ENCODE peak calls at places on chromosomes 16 and 17, in five cellular contexts. S, G, T, Z and Y are unnamed samples.

GRCh38 chr16:49832177-49832576 is 23.7 kb downstream of the ZNF423 start:
- DNase-seq in G (no peak), T (no peak), S (no peak), Z (no peak), Y (no peak)

GRCh38 chr16:66315210-66315825 is 51.2 kb upstream of the CDH5 start:
- DNase-seq in T (peak; percentile 61), S (peak; percentile 52), Z (peak; percentile 37), G (peak; percentile 59), Y (peak; percentile 60)

GRCh38 chr16:23521037-23521743 is 10.9 kb upstream of the GGA2 start:
- DNase-seq in Z (no peak), T (no peak), S (no peak), G (no peak), Y (no peak)

GRCh38 chr17:83081561-83082201 is 2.3 kb downstream of the METRNL start:
- DNase-seq in Z (peak; percentile 67), S (no peak), T (peak; percentile 37), G (peak; percentile 75), Y (peak; percentile 91)

GRCh38 chr17:3557768-3558583 is at the start of gene TRPV3:
- DNase-seq in Z (peak; percentile 31), G (no peak), T (no peak), S (no peak), Y (peak; percentile 87)

GRCh38 chr17:9797965-9798364 is 6.6 kb upstream of the DHRS7C start:
- DNase-seq in T (no peak), Z (no peak), S (no peak), G (no peak), Y (no peak)

GRCh38 chr17:56142325-56142724 is 10.9 kb upstream of the ANKFN1 start:
- DNase-seq in S (no peak), G (no peak), T (no peak), Z (no peak), Y (no peak)

GRCh38 chr17:52947418-52947817 is 788.9 kb upstream of the CA10 start:
- DNase-seq in S (no peak), Z (no peak), T (no peak), G (no peak), Y (no peak)

GRCh38 chr17:3002538-3003301 is 60.7 kb downstream of the OR1D5 start:
- DNase-seq in S (no peak), Z (no peak), T (no peak), G (peak; percentile 50), Y (peak; percentile 45)

GRCh38 chr17:13776027-13776551 is 174.4 kb upstream of the HS3ST3A1 start:
- DNase-seq in G (no peak), Z (no peak), S (peak; percentile 60), T (no peak), Y (no peak)

GRCh38 chr17:40558651-40559015 is 6.6 kb downstream of the CCR7 start:
- DNase-seq in S (no peak), T (no peak), Z (no peak), G (no peak), Y (no peak)

GRCh38 chr16:26644912-26645543 is 421.7 kb upstream of the C16orf82 start:
- DNase-seq in Z (no peak), G (no peak), S (no peak), T (no peak), Y (no peak)

GRCh38 chr16:4987580-4988374 is 29.6 kb downstream of the SEC14L5 start:
- DNase-seq in G (peak; percentile 38), T (no peak), Z (no peak), S (no peak), Y (no peak)

GRCh38 chr16:85652431-85653221 is 36.1 kb downstream of the GINS2 start:
- DNase-seq in T (peak; percentile 81), G (peak; percentile 74), S (peak; percentile 53), Z (peak; percentile 48), Y (peak; percentile 58)

GRCh38 chr17:17808706-17809432 is 27.9 kb downstream of the SREBF1 start:
- DNase-seq in G (no peak), S (no peak), T (no peak), Z (no peak), Y (no peak)

GRCh38 chr17:20728181-20728580 is 148.7 kb downstream of the CDRT15L2 start:
- DNase-seq in Z (no peak), S (no peak), G (no peak), T (no peak), Y (no peak)

GRCh38 chr16:66832190-66832589 is 1.4 kb upstream of the NAE1 start:
- DNase-seq in G (no peak), Z (no peak), S (no peak), T (no peak), Y (no peak)

GRCh38 chr16:3182608-3183444 is 5.2 kb upstream of the OR1F1 start:
- DNase-seq in T (no peak), Z (peak; percentile 59), S (no peak), G (peak; percentile 68), Y (peak; percentile 59)

GRCh38 chr17:73248532-73248931 is 13.1 kb downstream of the CPSF4L start:
- DNase-seq in Z (no peak), S (no peak), T (no peak), G (no peak), Y (no peak)

GRCh38 chr16:23516366-23517137 is 6.3 kb upstream of the GGA2 start:
- DNase-seq in G (no peak), T (no peak), S (no peak), Z (no peak), Y (no peak)

GRCh38 chr17:69523252-69523861 is 108.9 kb downstream of the MAP2K6 start:
- DNase-seq in S (no peak), G (no peak), Z (no peak), T (no peak), Y (peak; percentile 54)

GRCh38 chr17:38330941-38331411 is 12.8 kb downstream of the GPR179 start:
- DNase-seq in S (no peak), G (peak; percentile 62), T (no peak), Z (no peak), Y (no peak)

GRCh38 chr17:82528484-82529265 is 9.1 kb downstream of the FOXK2 start:
- DNase-seq in G (peak; percentile 61), T (no peak), Z (no peak), S (peak; percentile 86), Y (peak; percentile 58)

GRCh38 chr16:3602320-3602653 is 9.1 kb downstream of the SLX4 start:
- DNase-seq in T (no peak), S (no peak), Z (no peak), G (no peak), Y (no peak)

GRCh38 chr16:50315346-50315997 is 49.1 kb downstream of the ADCY7 start:
- DNase-seq in Z (no peak), T (no peak), G (peak; percentile 32), S (no peak), Y (no peak)

GRCh38 chr16:88827727-88828126 is 16.0 kb upstream of the APRT start:
- DNase-seq in S (no peak), G (no peak), T (no peak), Z (no peak), Y (no peak)

GRCh38 chr16:27425961-27426360 is 24.0 kb downstream of the IL21R start:
- DNase-seq in S (no peak), Z (no peak), G (no peak), T (no peak), Y (peak; percentile 2)

GRCh38 chr17:28500712-28501379 is 5.3 kb upstream of the FOXN1 start:
- DNase-seq in Z (no peak), T (no peak), S (no peak), G (peak; percentile 28), Y (no peak)

GRCh38 chr17:28501421-28502284 is 4.5 kb upstream of the FOXN1 start:
- DNase-seq in S (no peak), Z (no peak), G (no peak), T (no peak), Y (peak; percentile 59)

GRCh38 chr17:28498652-28499365 is 7.3 kb upstream of the FOXN1 start:
- DNase-seq in Z (no peak), G (no peak), S (no peak), T (no peak), Y (no peak)

GRCh38 chr17:28499366-28499668 is 6.8 kb upstream of the FOXN1 start:
- DNase-seq in G (no peak), T (no peak), S (no peak), Z (no peak), Y (peak; percentile 81)

DNA sequence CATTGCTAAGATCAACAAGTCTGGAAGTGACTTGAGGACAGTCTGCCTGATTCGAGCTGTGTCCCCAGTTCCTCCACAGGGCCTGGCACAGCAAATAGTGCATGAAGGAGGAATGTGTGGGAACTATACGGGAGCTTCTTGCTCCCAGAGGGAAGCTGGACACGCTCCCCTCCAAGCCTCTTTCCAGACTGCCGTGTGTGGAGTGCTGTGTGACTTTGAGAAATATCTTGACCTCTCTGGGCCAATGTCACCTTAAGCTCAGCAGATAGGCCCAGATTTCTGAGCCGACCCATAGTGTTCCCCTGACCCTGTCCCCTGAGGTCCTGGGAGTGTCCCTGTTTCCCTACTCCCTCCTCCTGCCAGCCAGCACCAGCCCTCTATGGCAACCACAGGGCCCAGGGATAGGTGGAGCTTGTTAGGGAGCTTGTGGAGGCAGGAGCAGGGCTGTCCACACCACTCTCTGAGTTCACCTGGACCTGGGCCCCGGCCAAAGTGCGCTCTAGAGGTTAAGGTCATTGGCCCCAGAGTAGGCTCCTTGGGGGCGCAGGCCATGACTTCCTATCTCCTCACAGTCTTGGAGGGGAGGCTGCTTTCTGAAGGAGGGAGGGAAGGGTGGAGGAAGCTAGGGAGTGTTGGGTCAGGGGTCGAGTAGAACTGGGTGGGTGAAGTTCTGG is 6.3 kb upstream of the FOXN1 start:
- DNase-seq in T (no peak), S (no peak), G (peak; percentile 35), Z (no peak), Y (no peak)
- H3K27ac ChIP-seq in T (no peak overlapping the region), S (no peak overlapping the region), G (no peak overlapping the region), Z (no peak overlapping the region), Y (peak overlapping the region; percentile 36)

GRCh38 chr17:80479246-80479566 is 2.8 kb upstream of the NPTX1 start:
- DNase-seq in T (no peak), S (no peak), Z (no peak), G (no peak), Y (no peak)
- H3K4me1 ChIP-seq in T (peaks cover 3% of the 10 kb centered on the region), S (peaks cover 30% of the 10 kb centered on the region), Z (peaks cover 26% of the 10 kb centered on the region), G (peaks cover 46% of the 10 kb centered on the region), Y (peaks cover 10% of the 10 kb centered on the region)

GRCh38 chr16:13333336-13333735 is 431.9 kb downstream of the SHISA9 start:
- DNase-seq in Z (no peak), G (no peak), T (no peak), S (no peak), Y (no peak)

GRCh38 chr16:13332713-13333255 is 431.4 kb downstream of the SHISA9 start:
- DNase-seq in Z (no peak), S (no peak), T (no peak), G (no peak), Y (no peak)

GRCh38 chr16:13335894-13336293 is 434.5 kb downstream of the SHISA9 start:
- DNase-seq in T (no peak), G (no peak), S (no peak), Z (no peak), Y (no peak)

GRCh38 chr16:13337482-13337881 is 436.1 kb downstream of the SHISA9 start:
- DNase-seq in T (no peak), S (no peak), Z (no peak), G (no peak), Y (no peak)

DNA sequence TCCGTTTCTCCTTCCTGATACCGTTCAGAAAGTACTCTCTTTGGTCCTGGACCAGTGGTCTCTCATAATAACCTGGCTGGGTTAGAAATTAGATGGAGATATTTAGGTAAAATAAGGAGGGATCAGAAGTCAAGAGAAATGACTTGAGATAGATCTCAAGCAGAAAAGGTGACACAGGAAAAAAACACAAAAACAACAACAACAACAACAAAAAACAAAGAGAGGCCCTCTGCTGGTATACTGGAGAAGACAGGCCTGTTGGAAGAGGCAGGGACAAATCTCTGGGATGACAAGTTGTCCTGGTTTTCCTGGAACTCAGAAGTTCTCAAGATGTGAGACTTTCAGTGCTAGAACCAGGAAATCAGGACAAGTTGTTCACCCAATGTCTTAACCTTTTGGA is 430.5 kb downstream of the SHISA9 start:
- DNase-seq in S (no peak), G (no peak), Z (no peak), T (no peak), Y (no peak)
- TF ChIP-seq CTCF in S (no peak), G (no peak), Z (no peak), T (no peak), Y (no peak)

GRCh38 chr17:81081217-81081616 is 46.3 kb downstream of the BAIAP2 start:
- DNase-seq in Z (no peak), T (no peak), G (no peak), S (no peak), Y (no peak)
- H3K27ac ChIP-seq in Z (no peak overlapping the region), T (no peak overlapping the region), G (peak overlapping the region; percentile 87), S (no peak overlapping the region), Y (no peak overlapping the region)